ENCODE peak calls at places on chromosomes 2 and 18, in seven cellular contexts. M is neural progenitor cell, C is GM12865, P is left ventricle myocardium inferior, V is dorsolateral prefrontal cortex, R is BJ, D is psoas muscle. J is an unnamed sample.

GRCh38 chr2:136645458-136645857 is 119.9 kb upstream of the THSD7B start:
- DNase-seq in M (no peak), C (no peak), P (no peak), V (no peak), R (no peak), D (no peak), J (no peak)

GRCh38 chr2:169815849-169816248 is 8.9 kb downstream of the METTL5 start:
- DNase-seq in M (no peak), C (no peak), P (no peak), V (no peak), R (no peak), D (no peak), J (no peak)

GRCh38 chr2:203893386-203893785 is 25.8 kb downstream of the CTLA4 start:
- DNase-seq in M (no peak), C (no peak), P (peak), V (peak), R (no peak), D (peak), J (no peak)

GRCh38 chr2:69716555-69717120 is 25.3 kb upstream of the ANXA4 start:
- DNase-seq in M (no peak), C (no peak), P (no peak), V (no peak), R (no peak), D (no peak), J (no peak)

GRCh38 chr2:225765845-225766244 is 366.3 kb downstream of the NYAP2 start:
- DNase-seq in M (no peak), C (no peak), P (no peak), V (no peak), R (no peak), D (no peak), J (peak)

GRCh38 chr2:232741972-232742371 is 34.4 kb downstream of the KCNJ13 start:
- DNase-seq in M (no peak), C (no peak), P (no peak), V (no peak), R (no peak), D (no peak), J (no peak)

GRCh38 chr2:180604077-180604476 is 376.3 kb upstream of the UBE2E3 start:
- DNase-seq in M (peak), C (peak), P (no peak), V (no peak), R (no peak), D (no peak), J (no peak)

GRCh38 chr2:100017633-100018032 is 124.8 kb downstream of the AFF3 start:
- DNase-seq in M (no peak), C (no peak), P (no peak), V (no peak), R (no peak), D (no peak), J (no peak)

GRCh38 chr2:100425573-100426383 is 8.3 kb upstream of the CHST10 start:
- DNase-seq in M (no peak), C (no peak), P (no peak), V (peak), R (no peak), D (no peak), J (no peak)

GRCh38 chr2:52880872-52881271 is 886.7 kb upstream of the CHAC2 start:
- DNase-seq in M (no peak), C (no peak), P (no peak), V (no peak), R (no peak), D (no peak), J (no peak)

GRCh38 chr18:3499498-3499897 is 49.5 kb downstream of the TGIF1 start:
- DNase-seq in M (peak), C (no peak), P (no peak), V (no peak), R (no peak), D (no peak), J (no peak)

GRCh38 chr2:156695020-156695419 is 258.8 kb downstream of the GPD2 start:
- DNase-seq in M (no peak), C (no peak), P (no peak), V (no peak), R (no peak), D (no peak), J (no peak)

GRCh38 chr2:44075536-44075935 is 79.7 kb upstream of the LRPPRC start:
- DNase-seq in M (no peak), C (no peak), P (no peak), V (peak), R (peak), D (peak), J (peak)

GRCh38 chr2:48902521-48902920 is 147.0 kb upstream of the LHCGR start:
- DNase-seq in M (no peak), C (no peak), P (no peak), V (no peak), R (no peak), D (no peak), J (no peak)
- TF ChIP-seq CTCF in M (peak), C (no peak), P (no peak), V (no peak), R (peak), D (no peak), J (no peak)

GRCh38 chr2:188870289-188870688 is 103.9 kb upstream of the COL3A1 start:
- DNase-seq in M (no peak), C (no peak), P (no peak), V (no peak), R (peak), D (no peak), J (no peak)

GRCh38 chr2:188875104-188875503 is 99.1 kb upstream of the COL3A1 start:
- DNase-seq in M (no peak), C (no peak), P (no peak), V (no peak), R (no peak), D (no peak), J (no peak)

GRCh38 chr2:188869560-188869959 is 104.6 kb upstream of the COL3A1 start:
- DNase-seq in M (no peak), C (no peak), P (no peak), V (no peak), R (no peak), D (no peak), J (no peak)
- H3K4me3 ChIP-seq in M (no peak), C (no peak), P (no peak), V (no peak), R (no peak), D (no peak), J (no peak)

DNA sequence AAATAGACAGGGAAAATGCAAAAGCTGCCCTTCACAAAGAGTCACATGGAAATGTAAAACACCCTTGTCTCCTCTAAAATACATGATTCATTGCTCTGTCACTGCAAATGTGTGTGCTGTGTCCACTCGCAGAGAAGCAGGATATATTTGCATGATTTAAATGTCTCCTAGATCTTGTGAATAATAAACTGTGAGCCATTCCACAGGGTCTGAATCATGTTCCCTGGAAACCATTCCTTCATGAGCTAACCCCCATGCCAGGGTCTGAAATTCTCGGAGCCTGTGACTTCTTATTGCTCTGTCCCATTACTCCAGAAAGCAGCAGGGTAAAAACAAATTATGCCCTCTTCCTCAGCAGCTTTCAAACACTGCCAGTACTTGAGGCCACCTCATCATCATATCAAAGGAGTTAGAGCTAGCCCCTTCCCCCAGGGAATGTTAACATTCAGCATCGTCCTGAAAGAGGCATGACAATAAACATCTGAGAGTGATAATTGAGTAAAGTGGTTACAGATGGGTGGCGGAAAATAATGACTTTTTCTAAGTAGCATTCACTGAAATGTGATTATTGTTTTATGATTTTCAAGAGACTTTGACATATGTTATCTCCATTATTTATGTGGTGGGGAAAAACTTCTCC is 11.7 kb upstream of the CNGA3 start:
- DNase-seq in M (peak), C (no peak), P (no peak), V (no peak), R (peak), D (no peak), J (peak)
- TF ChIP-seq CTCF in M (no peak), C (no peak), P (no peak), V (no peak), R (no peak), D (no peak), J (no peak)

GRCh38 chr2:236872015-236872414 is 213.7 kb upstream of the COPS8 start:
- DNase-seq in M (no peak), C (no peak), P (no peak), V (no peak), R (no peak), D (no peak), J (no peak)
- H3K4me3 ChIP-seq in M (no peak), C (no peak), P (no peak), V (no peak), R (no peak), D (no peak), J (no peak)